ENCODE peak calls at places on chromosomes 16 and 17, in eight cellular contexts. W, A, C, O, Z, Y, F and V are unnamed samples.

GRCh38 chr16:2473425-2473926 is 1.5 kb upstream of the TBC1D24 start:
- DNase-seq in Z (no peak), O (no peak), A (no peak), C (no peak), W (no peak), F (no peak), Y (no peak), V (no peak)

GRCh38 chr16:57998484-57998883 is 2.0 kb downstream of the ZNF319 start:
- DNase-seq in W (no peak), F (peak), O (no peak), C (peak), A (no peak), Y (no peak), Z (no peak), V (no peak)

GRCh38 chr16:58931436-58931835 is 197.3 kb upstream of the GOT2 start:
- DNase-seq in C (no peak), A (no peak), Y (no peak), W (no peak), Z (no peak), O (no peak), F (no peak), V (no peak)

GRCh38 chr16:5415123-5415522 is 317.5 kb upstream of the EEF2KMT start:
- DNase-seq in W (no peak), C (no peak), Y (no peak), Z (no peak), F (no peak), A (no peak), O (no peak), V (no peak)

GRCh38 chr16:81214745-81215166 is 23.7 kb upstream of the BCO1 start:
- DNase-seq in Y (no peak), A (peak), Z (no peak), C (no peak), W (no peak), F (no peak), O (no peak), V (peak)

GRCh38 chr16:50297301-50298074 is 31.1 kb downstream of the ADCY7 start:
- DNase-seq in Y (no peak), C (no peak), A (no peak), W (no peak), F (no peak), Z (no peak), O (no peak), V (no peak)

GRCh38 chr16:64153718-64154117 is 968.1 kb downstream of the CDH11 start:
- DNase-seq in Y (no peak), F (no peak), C (no peak), O (no peak), W (no peak), Z (no peak), A (no peak), V (no peak)

GRCh38 chr16:19210175-19210924 is 42.3 kb downstream of the SYT17 start:
- DNase-seq in F (no peak), A (peak), Y (no peak), C (no peak), W (no peak), O (no peak), Z (no peak), V (no peak)

GRCh38 chr16:84907575-84907974 is 87.8 kb downstream of the CRISPLD2 start:
- DNase-seq in C (no peak), Z (peak), O (no peak), A (no peak), W (peak), F (no peak), Y (peak), V (no peak)

GRCh38 chr16:18788828-18789514 is 1.2 kb downstream of the RPS15A start:
- DNase-seq in C (no peak), W (no peak), F (no peak), O (no peak), Z (no peak), Y (no peak), A (no peak), V (peak)

GRCh38 chr16:29876578-29877249 is 13.7 kb upstream of the CDIPT start:
- DNase-seq in F (no peak), Z (no peak), A (no peak), Y (no peak), W (no peak), O (no peak), C (no peak), V (no peak)

GRCh38 chr17:66829386-66829864 is 5.5 kb upstream of the CACNG5 start:
- DNase-seq in W (no peak), A (peak), F (peak), Y (peak), O (peak), C (no peak), Z (peak), V (peak)

GRCh38 chr17:72465191-72466024 is 344.6 kb downstream of the SOX9 start:
- DNase-seq in F (no peak), C (no peak), Z (peak), A (peak), W (no peak), Y (no peak), O (no peak), V (no peak)

GRCh38 chr17:72466606-72467005 is 345.8 kb downstream of the SOX9 start:
- DNase-seq in F (no peak), Y (no peak), Z (no peak), O (no peak), A (no peak), W (no peak), C (no peak), V (no peak)

GRCh38 chr17:72467841-72468653 is 347.2 kb downstream of the SOX9 start:
- DNase-seq in A (no peak), C (peak), F (no peak), O (no peak), Y (no peak), Z (no peak), W (no peak), V (no peak)

GRCh38 chr17:72463287-72464102 is 342.7 kb downstream of the SOX9 start:
- DNase-seq in F (no peak), Z (peak), W (no peak), C (no peak), O (no peak), A (peak), Y (no peak), V (no peak)

GRCh38 chr17:72466199-72466598 is 345.4 kb downstream of the SOX9 start:
- DNase-seq in W (no peak), O (no peak), A (peak), Z (no peak), F (peak), C (no peak), Y (no peak), V (no peak)
- TF ChIP-seq CTCF in W (no peak), O (no peak), A (no peak), Z (no peak), F (no peak), C (no peak), Y (no peak), V (no peak)

GRCh38 chr17:28327031-28327607 is 8.1 kb downstream of the TMEM97 start:
- DNase-seq in F (no peak), A (peak), O (no peak), Y (no peak), Z (no peak), W (no peak), C (no peak), V (no peak)
- TF ChIP-seq CTCF in F (no peak), A (no peak), O (no peak), Y (no peak), Z (no peak), W (no peak), C (no peak), V (no peak)

GRCh38 chr16:52568495-52568894 is 21.6 kb upstream of the TOX3 start:
- DNase-seq in C (no peak), Y (no peak), W (no peak), F (no peak), O (no peak), Z (no peak), A (no peak), V (no peak)
- TF ChIP-seq CTCF in C (no peak), Y (no peak), W (no peak), F (no peak), O (no peak), Z (no peak), A (no peak), V (no peak)

GRCh38 chr16:67672306-67672705 is 5.7 kb downstream of the C16orf86 start:
- DNase-seq in Z (no peak), Y (no peak), A (no peak), W (no peak), F (peak), C (no peak), O (no peak), V (no peak)
- TF ChIP-seq CTCF in Z (no peak), Y (no peak), A (no peak), W (no peak), F (no peak), C (no peak), O (no peak), V (no peak)

GRCh38 chr17:7558544-7559306 is at the start of gene TNFSF13:
- DNase-seq in Y (no peak), F (peak), W (no peak), C (peak), O (no peak), A (no peak), Z (peak), V (no peak)

GRCh38 chr17:7559307-7560171 is 989 bp downstream of the TNFSF13 start:
- DNase-seq in C (no peak), Y (no peak), O (no peak), F (peak), A (no peak), W (no peak), Z (peak), V (no peak)

GRCh38 chr17:7561589-7562207 is at the start of gene SENP3:
- DNase-seq in Z (peak), F (peak), A (peak), Y (peak), W (peak), O (peak), C (peak), V (peak)

GRCh38 chr17:7561028-7561575 is 617 bp upstream of the SENP3 start:
- DNase-seq in O (peak), F (peak), Y (peak), C (peak), Z (peak), W (peak), A (peak), V (peak)

DNA sequence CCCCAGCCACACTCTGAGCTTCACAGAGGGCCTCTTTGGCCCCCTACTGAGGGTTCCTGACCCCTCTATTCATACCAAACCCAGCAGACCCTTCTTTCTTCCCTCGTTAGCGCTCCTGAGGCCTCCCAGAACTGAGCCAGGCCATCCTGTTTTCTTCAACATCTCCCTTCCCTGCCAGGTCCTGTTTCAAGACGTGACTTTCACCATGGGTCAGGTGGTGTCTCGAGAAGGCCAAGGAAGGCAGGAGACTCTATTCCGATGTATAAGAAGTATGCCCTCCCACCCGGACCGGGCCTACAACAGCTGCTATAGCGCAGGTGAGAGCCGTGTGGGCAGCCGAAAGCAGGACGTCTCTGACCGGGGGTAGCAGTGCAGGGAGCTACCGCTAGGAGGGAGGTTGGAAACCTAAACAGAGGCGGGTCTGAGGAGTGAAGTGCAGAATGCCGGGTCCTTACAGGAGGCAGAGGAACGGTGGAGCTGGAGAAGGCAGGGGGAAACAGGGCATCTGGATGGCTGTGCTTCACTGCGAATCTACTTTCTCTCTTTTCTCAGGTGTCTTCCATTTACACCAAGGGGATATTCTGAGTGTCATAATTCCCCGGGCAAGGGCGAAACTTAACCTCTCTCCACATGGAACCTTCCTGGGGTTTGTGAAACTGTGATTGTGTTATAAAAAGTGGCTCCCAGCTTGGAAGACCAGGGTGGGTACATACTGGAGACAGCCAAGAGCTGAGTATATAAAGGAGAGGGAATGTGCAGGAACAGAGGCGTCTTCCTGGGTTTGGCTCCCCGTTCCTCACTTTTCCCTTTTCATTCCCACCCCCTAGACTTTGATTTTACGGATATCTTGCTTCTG is 1.3 kb upstream of the SENP3 start:
- DNase-seq in Y (peak), W (no peak), F (peak), O (peak), C (peak), Z (peak), A (peak), V (peak)
- TF ChIP-seq CTCF in Y (peak), W (peak), F (no peak), O (peak), C (peak), Z (peak), A (peak), V (peak)

GRCh38 chr17:61729690-61730268 is 133.5 kb downstream of the BRIP1 start:
- DNase-seq in F (no peak), Y (no peak), A (no peak), C (no peak), W (no peak), Z (no peak), O (no peak), V (no peak)
- TF ChIP-seq CTCF in F (no peak), Y (no peak), A (no peak), C (no peak), W (no peak), Z (no peak), O (no peak), V (no peak)

DNA sequence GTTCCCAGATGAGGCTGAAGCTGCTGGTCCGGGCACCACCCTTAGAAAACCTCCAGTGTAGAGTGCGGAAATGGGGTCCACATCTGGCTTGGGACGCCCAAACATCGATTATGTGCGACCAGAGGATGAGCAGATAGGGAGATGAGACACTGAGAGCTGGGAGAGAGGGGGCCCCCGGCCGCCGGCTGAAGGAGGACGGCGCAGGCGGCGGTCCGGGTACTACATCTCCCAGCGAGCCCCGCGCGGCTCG is 182 bp upstream of the SPECC1 start:
- DNase-seq in O (no peak), Y (no peak), F (peak), Z (no peak), A (no peak), W (no peak), C (no peak), V (no peak)
- TF ChIP-seq CTCF in O (peak), Y (no peak), F (no peak), Z (peak), A (no peak), W (no peak), C (no peak), V (no peak)

GRCh38 chr16:67244387-67245188 is 2.7 kb downstream of the FHOD1 start:
- DNase-seq in A (peak), F (peak), Z (peak), C (peak), Y (peak), O (no peak), W (peak), V (peak)
- TF ChIP-seq CTCF in A (no peak), F (no peak), Z (peak), C (peak), Y (no peak), O (no peak), W (no peak), V (no peak)

GRCh38 chr16:89574681-89575246 is 794 bp upstream of the CPNE7 start:
- DNase-seq in F (no peak), W (no peak), O (peak), Y (no peak), C (peak), A (peak), Z (peak), V (peak)
- TF ChIP-seq CTCF in F (peak), W (peak), O (peak), Y (peak), C (peak), A (peak), Z (peak), V (peak)